ENCODE peak calls at places on chromosomes 4 and X, in nine cellular contexts. B, C, O, Y, X, D, F, I and Q are unnamed samples.

GRCh38 chrX:15334561-15334960 is 762 bp downstream of the PIGA start:
- DNase-seq in B (peak; percentile 1), C (no peak), O (no peak), Y (no peak), X (no peak), D (no peak), F (peak; percentile 42), I (no peak), Q (peak; percentile 30)

GRCh38 chr4:158814636-158815035 is 45.8 kb downstream of the FNIP2 start:
- DNase-seq in B (peak; percentile 61), C (no peak), O (no peak), Y (no peak), X (no peak), D (no peak), F (no peak), I (no peak), Q (peak; percentile 84)

GRCh38 chr4:31007858-31008257 is 287.7 kb downstream of the PCDH7 start:
- DNase-seq in B (no peak), C (no peak), O (no peak), Y (no peak), X (no peak), D (no peak), F (no peak), I (no peak), Q (no peak)

GRCh38 chr4:170589597-170590191 is 499.9 kb upstream of the AADAT start:
- DNase-seq in B (peak; percentile 6), C (no peak), O (no peak), Y (no peak), X (peak; percentile 51), D (no peak), F (no peak), I (no peak), Q (peak; percentile 73)

GRCh38 chr4:74400395-74400794 is 35.5 kb downstream of the EREG start:
- DNase-seq in B (no peak), C (no peak), O (no peak), Y (no peak), X (no peak), D (no peak), F (no peak), I (no peak), Q (no peak)

GRCh38 chr4:138097912-138098600 is 144.1 kb downstream of the SLC7A11 start:
- DNase-seq in B (no peak), C (no peak), O (no peak), Y (no peak), X (no peak), D (no peak), F (no peak), I (no peak), Q (no peak)

GRCh38 chr4:102299708-102300107 is 45.6 kb downstream of the SLC39A8 start:
- DNase-seq in B (peak; percentile 54), C (peak; percentile 26), O (no peak), Y (peak; percentile 11), X (peak; percentile 32), D (peak; percentile 1), F (peak; percentile 30), I (peak; percentile 2), Q (peak; percentile 78)

GRCh38 chrX:120739300-120739699 is 109.4 kb upstream of the C1GALT1C1 start:
- DNase-seq in B (no peak), C (no peak), O (no peak), Y (no peak), X (no peak), D (no peak), F (no peak), I (no peak), Q (no peak)

GRCh38 chrX:153911798-153912197 is 7.3 kb downstream of the AVPR2 start:
- DNase-seq in B (no peak), C (no peak), O (no peak), Y (no peak), X (no peak), D (no peak), F (peak; percentile 53), I (no peak), Q (no peak)

GRCh38 chrX:125306335-125306866 is 13.3 kb upstream of the TEX13C start:
- DNase-seq in B (no peak), C (no peak), O (no peak), Y (no peak), X (no peak), D (no peak), F (no peak), I (no peak), Q (no peak)

GRCh38 chrX:148573119-148573518 is 72.7 kb downstream of the AFF2 start:
- DNase-seq in B (no peak), C (no peak), O (no peak), Y (no peak), X (no peak), D (no peak), F (no peak), I (no peak), Q (no peak)

DNA sequence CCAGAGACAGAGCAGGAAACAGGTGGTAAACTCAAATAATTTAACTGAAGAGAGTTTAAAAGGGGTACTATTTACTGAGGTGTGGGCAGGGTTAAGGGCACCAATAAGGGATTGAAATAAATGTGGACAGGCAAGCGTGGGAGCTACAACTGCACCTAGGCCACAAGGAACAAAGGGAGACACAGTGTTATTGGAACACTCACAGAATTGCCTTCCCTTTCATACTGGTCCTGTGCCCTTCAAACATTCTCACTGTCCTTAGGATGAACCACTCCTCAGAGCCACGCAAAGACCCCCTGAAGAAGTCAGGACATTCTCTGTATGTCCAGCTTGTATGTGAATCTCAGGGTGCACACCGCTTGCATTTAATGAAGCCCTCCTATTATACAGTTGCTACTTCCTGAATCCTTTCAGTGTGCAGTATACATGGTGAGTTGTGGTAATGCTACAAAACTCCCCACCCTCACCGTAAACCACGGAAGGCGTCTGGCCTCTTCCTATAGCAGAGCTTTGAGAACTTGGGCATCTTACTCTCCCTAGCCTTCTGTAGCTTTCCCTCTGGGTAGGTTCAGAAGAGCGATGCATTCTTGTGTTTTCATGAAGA is 9.6 kb upstream of the MRPL1 start:
- DNase-seq in B (no peak), C (no peak), O (no peak), Y (no peak), X (no peak), D (no peak), F (peak; percentile 76), I (peak; percentile 47), Q (no peak)
- H3K4me3 ChIP-seq in B (no peak overlapping the region), C (no peak overlapping the region), O (no peak overlapping the region), Y (no peak overlapping the region), X (no peak overlapping the region), D (no peak overlapping the region), F (peak overlapping the region; percentile 50), I (peak overlapping the region; percentile 43), Q (no peak overlapping the region)

DNA sequence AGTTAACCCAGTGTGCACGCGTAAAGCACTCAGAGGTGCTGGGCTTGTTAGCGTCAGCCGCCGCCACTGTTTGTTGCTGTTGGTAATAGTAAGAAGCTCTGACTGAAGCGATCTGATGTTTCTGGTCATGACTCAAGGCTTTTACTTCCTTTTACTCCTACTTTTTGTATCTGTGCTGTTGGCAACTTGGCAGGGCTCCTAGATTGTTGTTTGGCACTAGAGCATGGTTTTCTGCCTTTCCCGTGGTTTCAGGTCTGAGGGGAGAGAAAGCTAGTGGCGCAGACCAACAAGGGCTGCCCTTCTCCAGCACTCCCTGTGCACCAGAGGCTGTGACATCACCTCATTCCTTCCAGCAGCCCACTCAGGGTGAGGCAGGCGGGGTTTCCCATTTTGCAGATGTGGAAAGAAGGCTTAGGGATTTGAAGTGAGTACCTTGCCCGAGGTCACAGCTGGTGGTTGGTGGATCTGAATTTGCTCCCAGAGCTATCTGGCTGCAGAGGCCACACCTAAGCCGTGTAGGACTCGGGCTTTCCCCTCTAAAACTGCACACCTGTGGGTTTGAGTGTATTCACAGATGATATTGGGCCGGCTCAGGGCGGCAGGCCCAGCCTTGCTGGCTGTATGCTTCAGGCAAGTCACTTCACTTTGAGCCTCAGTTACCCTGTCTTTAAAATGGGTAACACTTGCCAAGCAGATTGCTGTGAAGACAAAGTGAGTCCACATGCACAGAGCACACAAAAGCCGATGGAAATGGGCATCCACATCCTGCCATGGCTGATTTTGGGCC is 51.2 kb upstream of the TADA2B start:
- DNase-seq in B (peak; percentile 73), C (peak; percentile 54), O (no peak), Y (no peak), X (no peak), D (peak; percentile 82), F (no peak), I (no peak), Q (peak; percentile 87)
- H3K4me3 ChIP-seq in B (no peak overlapping the region), C (peak overlapping the region; percentile 13), O (no peak overlapping the region), Y (peak overlapping the region; percentile 3), X (no peak overlapping the region), D (peak overlapping the region; percentile 8), F (no peak overlapping the region), I (no peak overlapping the region), Q (no peak overlapping the region)

GRCh38 chrX:47648376-47648775 is 2.0 kb downstream of the ELK1 start:
- DNase-seq in B (no peak), C (no peak), O (no peak), Y (no peak), X (no peak), D (no peak), F (no peak), I (no peak), Q (peak; percentile 86)
- H3K4me3 ChIP-seq in B (no peak overlapping the region), C (no peak overlapping the region), O (no peak overlapping the region), Y (no peak overlapping the region), X (no peak overlapping the region), D (no peak overlapping the region), F (no peak overlapping the region), I (no peak overlapping the region), Q (peak overlapping the region; percentile 74)

GRCh38 chrX:54494166-54494969 is 1.7 kb downstream of the FGD1 start:
- DNase-seq in B (no peak), C (no peak), O (no peak), Y (no peak), X (no peak), D (no peak), F (no peak), I (no peak), Q (no peak)
- H3K4me3 ChIP-seq in B (peak overlapping the region; percentile 66), C (peak overlapping the region; percentile 68), O (no peak overlapping the region), Y (peak overlapping the region; percentile 76), X (no peak overlapping the region), D (peak overlapping the region; percentile 63), F (no peak overlapping the region), I (no peak overlapping the region), Q (peak overlapping the region; percentile 67)